ENCODE peak calls at places on chromosomes 3 and 15, in seven cellular contexts. L, Z, Q, U, A, K and F are unnamed samples.

GRCh38 chr3:38335263-38335662 is 11.3 kb upstream of the XYLB start:
- DNase-seq in U (no peak), Z (no peak), L (no peak), K (no peak), A (no peak), Q (no peak), F (no peak)

GRCh38 chr3:87350367-87351199 is 74.2 kb upstream of the POU1F1 start:
- DNase-seq in U (no peak), Q (no peak), K (peak), L (peak), Z (peak), A (no peak), F (no peak)

GRCh38 chr3:195197764-195198423 is 73.1 kb downstream of the XXYLT1 start:
- DNase-seq in L (no peak), Z (peak), Q (no peak), U (no peak), A (peak), K (peak), F (no peak)

GRCh38 chr3:46923559-46924350 is 46.2 kb downstream of the PTH1R start:
- DNase-seq in K (no peak), A (peak), Z (peak), L (peak), U (no peak), Q (peak), F (no peak)

GRCh38 chr3:111956995-111957736 is 21.7 kb upstream of the ABHD10 start:
- DNase-seq in Q (no peak), K (no peak), Z (no peak), L (no peak), A (no peak), U (no peak), F (no peak)

GRCh38 chr3:24242012-24242698 is 252.5 kb downstream of the THRB start:
- DNase-seq in K (peak), Q (no peak), U (no peak), A (peak), L (peak), Z (peak), F (no peak)

GRCh38 chr3:54712539-54712938 is 215.3 kb downstream of the LRTM1 start:
- DNase-seq in Q (no peak), Z (no peak), L (no peak), U (peak), K (no peak), A (no peak), F (no peak)

GRCh38 chr15:34275721-34276120 is 50.9 kb downstream of the EMC4 start:
- DNase-seq in Q (no peak), Z (peak), K (no peak), A (no peak), U (no peak), L (no peak), F (no peak)

GRCh38 chr3:32117324-32117723 is 10.9 kb downstream of the GPD1L start:
- DNase-seq in Z (peak), L (no peak), Q (no peak), A (no peak), U (no peak), K (peak), F (no peak)

GRCh38 chr3:133444071-133444774 is 44.4 kb downstream of the BFSP2 start:
- DNase-seq in A (peak), U (no peak), Z (peak), L (no peak), K (peak), Q (no peak), F (peak)

GRCh38 chr3:38580450-38581382 is 68.8 kb downstream of the SCN5A start:
- DNase-seq in A (peak), L (no peak), Q (no peak), Z (no peak), U (peak), K (no peak), F (no peak)

GRCh38 chr3:63617391-63617790 is 35.1 kb upstream of the SNTN start:
- DNase-seq in L (no peak), U (no peak), Q (no peak), Z (no peak), K (no peak), A (no peak), F (no peak)

GRCh38 chr15:66682865-66683264 is 19.2 kb upstream of the SMAD6 start:
- DNase-seq in Z (peak), A (no peak), U (no peak), K (peak), Q (no peak), L (no peak), F (no peak)

DNA sequence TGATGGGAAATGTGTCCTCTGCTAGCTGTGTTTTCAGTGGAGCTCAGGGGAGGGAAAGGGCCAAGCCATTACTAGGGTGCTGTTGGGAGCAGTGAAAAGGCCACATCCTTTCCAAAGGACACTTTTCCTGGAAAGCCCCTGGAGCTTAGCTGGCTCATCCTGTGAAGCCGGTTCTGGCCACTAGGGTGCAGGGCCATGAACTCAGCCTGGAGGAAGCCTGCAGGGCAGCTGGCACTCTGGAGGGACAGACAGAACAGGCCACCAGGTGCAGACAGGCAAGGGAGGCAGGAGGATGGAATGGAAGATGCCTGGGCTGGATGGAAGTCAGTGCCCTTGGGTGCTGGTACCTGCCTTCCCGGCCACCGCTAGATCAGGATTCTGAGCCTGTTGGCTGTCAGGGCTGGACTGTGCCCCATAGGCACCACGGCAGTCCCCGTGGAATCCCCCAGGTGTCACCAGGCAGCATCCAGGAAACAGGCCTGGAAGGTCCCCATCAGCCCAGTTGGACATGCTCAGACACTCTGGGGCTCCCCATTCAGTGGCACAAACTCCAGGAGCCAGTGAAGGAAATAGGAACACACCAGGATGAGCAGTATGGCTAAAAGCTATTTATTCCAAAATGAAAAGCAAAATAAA is 76.2 kb upstream of the C2CD4B start:
- DNase-seq in A (peak), Q (no peak), U (no peak), K (peak), L (peak), Z (peak), F (no peak)
- TF ChIP-seq CTCF in A (peak), Q (peak), U (peak), K (peak), L (peak), Z (peak), F (peak)

GRCh38 chr3:124887996-124888298 is 782 bp upstream of the ITGB5 start:
- DNase-seq in L (no peak), A (no peak), K (no peak), Q (no peak), U (no peak), Z (no peak), F (no peak)
- H3K4me3 ChIP-seq in L (no peak), A (peak), K (peak), Q (no peak), U (no peak), Z (peak), F (no peak)

GRCh38 chr15:59355730-59356129 is 16.9 kb downstream of the MYO1E start:
- DNase-seq in L (no peak), K (no peak), A (no peak), Q (no peak), Z (no peak), U (no peak), F (no peak)
- TF ChIP-seq CTCF in L (no peak), K (no peak), A (no peak), Q (no peak), Z (no peak), U (no peak), F (no peak)

DNA sequence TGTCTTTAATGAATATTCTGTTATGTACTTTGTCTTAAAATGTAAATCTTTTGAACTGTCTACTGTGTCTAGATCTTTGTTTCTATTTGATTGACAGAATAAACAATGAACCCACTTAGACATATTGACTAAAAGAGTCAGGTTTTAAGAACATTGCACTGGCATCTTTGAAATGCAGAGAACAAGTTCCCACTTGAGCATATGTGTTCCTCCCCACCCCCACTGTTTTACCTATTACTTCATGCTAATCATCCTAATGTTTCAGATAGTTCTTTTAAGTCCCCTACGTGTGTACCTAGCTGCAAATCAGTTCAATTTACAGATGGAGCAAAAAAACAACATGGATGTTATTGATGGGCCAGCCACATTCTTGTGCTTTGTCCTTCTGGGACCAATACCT is 11.7 kb upstream of the TCF12 start:
- DNase-seq in A (no peak), L (no peak), U (no peak), Q (no peak), K (no peak), Z (peak), F (no peak)
- H3K4me3 ChIP-seq in A (no peak), L (no peak), U (no peak), Q (no peak), K (no peak), Z (no peak), F (no peak)

GRCh38 chr3:56251343-56251945 is 216.8 kb downstream of the ERC2 start:
- DNase-seq in A (peak), K (peak), L (peak), U (no peak), Z (peak), Q (no peak), F (peak)
- TF ChIP-seq CTCF in A (peak), K (peak), L (peak), U (peak), Z (peak), Q (peak), F (peak)

DNA sequence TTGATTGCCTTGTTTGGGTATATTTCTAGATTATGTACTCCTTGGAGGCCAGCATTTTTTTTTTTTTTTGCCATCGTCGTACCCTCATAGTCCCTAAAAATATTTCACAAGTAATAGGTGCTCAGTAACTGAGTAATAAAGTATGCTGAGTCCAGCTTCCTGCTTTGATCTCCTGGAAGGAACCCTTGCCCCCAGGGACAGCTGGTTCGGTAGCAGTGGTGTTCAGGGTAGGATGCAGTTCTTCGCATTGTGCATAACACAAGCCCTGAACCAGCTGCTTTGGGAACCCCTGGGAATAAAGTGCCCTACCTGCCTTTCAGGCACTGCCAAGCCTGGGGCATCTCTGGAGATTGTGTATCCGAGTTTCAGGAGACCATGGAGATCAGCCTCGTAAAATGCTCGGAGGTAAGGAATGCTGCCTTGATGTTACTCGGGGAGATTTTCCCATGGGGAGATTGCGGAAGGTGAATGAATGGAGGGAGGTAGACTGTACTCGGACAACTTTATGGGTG is 7.7 kb downstream of the MYZAP start:
- DNase-seq in A (no peak), Z (no peak), Q (no peak), K (no peak), U (no peak), L (no peak), F (no peak)
- H3K4me3 ChIP-seq in A (no peak), Z (no peak), Q (no peak), K (no peak), U (no peak), L (no peak), F (no peak)